ENCODE peak calls at places on chromosomes 1 and 21, in five cellular contexts. W is fibroblast of lung, Q is PC-3, I is mammary epithelial cell, R is A673. V is an unnamed sample.

GRCh38 chr1:61198554-61198953 is 116.2 kb downstream of the NFIA start:
- DNase-seq in Q (no peak), W (no peak), I (no peak), R (no peak), V (no peak)

GRCh38 chr1:150567341-150567716 is 12.1 kb downstream of the MCL1 start:
- DNase-seq in Q (no peak), R (no peak), W (no peak), I (no peak), V (no peak)

GRCh38 chr21:45392206-45392971 is 12.6 kb upstream of the COL18A1 start:
- DNase-seq in R (no peak), I (no peak), W (no peak), Q (no peak), V (no peak)

GRCh38 chr1:57470028-57470427 is 46.2 kb upstream of the DAB1 start:
- DNase-seq in I (no peak), Q (no peak), W (peak), R (peak), V (no peak)

GRCh38 chr1:202850593-202851362 is 38.2 kb downstream of the RABIF start:
- DNase-seq in Q (no peak), I (no peak), R (no peak), W (no peak), V (no peak)

GRCh38 chr1:214552174-214552608 is 789 bp upstream of the PTPN14 start:
- DNase-seq in W (peak), Q (peak), R (peak), I (peak), V (peak)

GRCh38 chr1:46410156-46411009 is 16.3 kb downstream of the FAAH start:
- DNase-seq in Q (no peak), R (no peak), I (no peak), W (peak), V (no peak)

GRCh38 chr21:27233514-27233913 is 266.6 kb upstream of the ADAMTS5 start:
- DNase-seq in R (no peak), W (no peak), Q (no peak), I (no peak), V (no peak)

GRCh38 chr1:81174052-81174451 is 626.7 kb upstream of the ADGRL2 start:
- DNase-seq in I (peak), W (peak), Q (peak), R (no peak), V (no peak)

GRCh38 chr1:155082941-155083541 is 4.4 kb downstream of the EFNA3 start:
- DNase-seq in I (no peak), W (no peak), R (no peak), Q (peak), V (no peak)

GRCh38 chr1:155083865-155084721 is 5.5 kb downstream of the EFNA3 start:
- DNase-seq in W (no peak), I (peak), Q (peak), R (peak), V (no peak)

GRCh38 chr1:155081472-155082300 is 3.0 kb downstream of the EFNA3 start:
- DNase-seq in I (no peak), R (no peak), Q (peak), W (no peak), V (peak)

GRCh38 chr1:155080250-155081228 is 1.9 kb downstream of the EFNA3 start:
- DNase-seq in W (no peak), R (peak), Q (peak), I (no peak), V (peak)

DNA sequence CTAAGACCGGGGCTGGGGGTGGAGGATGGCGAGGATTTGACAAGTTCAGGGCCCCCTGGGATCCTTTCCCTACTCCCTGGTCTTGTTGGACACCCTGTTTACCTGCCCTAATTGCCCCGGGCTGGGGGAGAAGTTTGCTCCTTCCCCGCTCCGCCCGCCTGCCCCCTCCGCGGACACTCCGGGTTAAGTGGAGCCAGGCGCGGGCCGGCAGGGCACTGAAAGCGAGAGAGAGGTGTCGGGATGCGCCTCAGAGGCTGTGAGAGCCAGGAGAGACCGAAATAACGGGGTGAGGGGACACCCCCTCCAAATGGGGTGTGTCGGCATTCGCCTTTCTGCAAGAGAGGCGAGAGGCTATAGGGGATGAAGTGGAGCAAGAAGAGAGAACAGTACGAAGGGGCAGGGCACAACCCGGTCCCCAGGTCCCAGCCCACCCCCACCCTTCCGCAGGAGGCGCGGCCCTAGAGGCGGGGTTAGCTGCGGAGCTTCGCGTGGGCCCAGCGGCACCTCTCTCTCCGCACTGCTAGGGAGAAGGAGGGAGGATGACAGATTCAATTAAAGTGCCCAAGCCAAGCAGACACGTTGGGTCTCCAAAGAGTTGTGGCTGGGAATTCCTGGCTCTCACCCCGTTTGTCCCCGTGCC is 3.8 kb downstream of the EFNA3 start:
- DNase-seq in I (no peak), Q (no peak), W (no peak), R (no peak), V (peak)
- TF ChIP-seq EZH2 in I (no peak), Q (no peak), W (peak), R (no peak), V (peak)

GRCh38 chr1:20729155-20729931 is 3.2 kb downstream of the SH2D5 start:
- DNase-seq in W (no peak), R (no peak), Q (no peak), I (no peak), V (no peak)
- TF ChIP-seq EZH2 in W (no peak), R (no peak), Q (no peak), I (no peak), V (no peak)

GRCh38 chr1:25619101-25619890 is 2.7 kb downstream of the MAN1C1 start:
- DNase-seq in R (peak), W (no peak), Q (peak), I (no peak), V (peak)

GRCh38 chr1:25616932-25617625 is 488 bp downstream of the MAN1C1 start:
- DNase-seq in I (peak), R (no peak), Q (no peak), W (no peak), V (peak)

GRCh38 chr1:25617626-25618432 is 1.2 kb downstream of the MAN1C1 start:
- DNase-seq in Q (no peak), W (no peak), R (no peak), I (no peak), V (peak)

GRCh38 chr1:25620211-25620610 is 3.6 kb downstream of the MAN1C1 start:
- DNase-seq in W (no peak), Q (no peak), I (no peak), R (no peak), V (no peak)

GRCh38 chr1:25618433-25618808 is 1.8 kb downstream of the MAN1C1 start:
- DNase-seq in Q (no peak), I (no peak), W (no peak), R (no peak), V (peak)
- TF ChIP-seq EZH2 in Q (no peak), I (peak), W (no peak), R (no peak), V (no peak)

DNA sequence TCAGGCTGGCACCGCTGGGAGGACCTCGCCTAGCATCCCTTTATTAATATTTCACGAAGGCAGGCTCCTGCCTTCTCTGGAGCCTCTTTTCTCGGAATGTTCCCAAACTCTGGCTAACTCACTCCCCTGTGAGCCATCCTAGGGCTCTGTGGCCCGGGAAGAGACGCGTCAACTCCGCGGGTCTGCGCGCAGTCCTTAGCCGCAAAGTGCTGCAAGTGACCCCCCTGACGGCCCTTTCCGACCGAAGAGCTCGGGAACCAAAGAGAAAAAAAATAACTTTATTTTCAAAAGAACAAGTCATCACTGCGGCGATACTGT is 14.6 kb downstream of the NR5A2 start:
- DNase-seq in I (no peak), Q (no peak), R (no peak), W (no peak), V (peak)
- TF ChIP-seq EZH2 in I (no peak), Q (no peak), R (peak), W (no peak), V (peak)

GRCh38 chr1:64890699-64891439 is 75.5 kb downstream of the JAK1 start:
- DNase-seq in Q (no peak), W (no peak), I (no peak), R (peak), V (no peak)

GRCh38 chr1:64892576-64893573 is 73.5 kb downstream of the JAK1 start:
- DNase-seq in R (peak), Q (no peak), W (no peak), I (no peak), V (peak)

GRCh38 chr1:64894438-64895196 is 71.7 kb downstream of the JAK1 start:
- DNase-seq in R (peak), I (no peak), W (peak), Q (peak), V (no peak)

GRCh38 chr1:64893921-64894320 is 72.4 kb downstream of the JAK1 start:
- DNase-seq in Q (no peak), I (no peak), W (no peak), R (no peak), V (no peak)

GRCh38 chr1:64891440-64891815 is 74.9 kb downstream of the JAK1 start:
- DNase-seq in Q (no peak), W (no peak), I (no peak), R (peak), V (no peak)
- TF ChIP-seq EZH2 in Q (no peak), W (no peak), I (no peak), R (no peak), V (no peak)

GRCh38 chr21:36989699-36990507 is 16.6 kb upstream of the RIPPLY3 start:
- DNase-seq in Q (peak), R (peak), I (peak), W (peak), V (peak)

GRCh38 chr21:36992671-36993070 is 13.8 kb upstream of the RIPPLY3 start:
- DNase-seq in I (no peak), W (no peak), Q (no peak), R (no peak), V (no peak)

GRCh38 chr21:36988536-36988935 is 18.0 kb upstream of the RIPPLY3 start:
- DNase-seq in W (no peak), I (no peak), R (no peak), Q (no peak), V (no peak)

GRCh38 chr21:36987845-36988244 is 18.7 kb upstream of the RIPPLY3 start:
- DNase-seq in R (no peak), Q (peak), W (no peak), I (no peak), V (no peak)

DNA sequence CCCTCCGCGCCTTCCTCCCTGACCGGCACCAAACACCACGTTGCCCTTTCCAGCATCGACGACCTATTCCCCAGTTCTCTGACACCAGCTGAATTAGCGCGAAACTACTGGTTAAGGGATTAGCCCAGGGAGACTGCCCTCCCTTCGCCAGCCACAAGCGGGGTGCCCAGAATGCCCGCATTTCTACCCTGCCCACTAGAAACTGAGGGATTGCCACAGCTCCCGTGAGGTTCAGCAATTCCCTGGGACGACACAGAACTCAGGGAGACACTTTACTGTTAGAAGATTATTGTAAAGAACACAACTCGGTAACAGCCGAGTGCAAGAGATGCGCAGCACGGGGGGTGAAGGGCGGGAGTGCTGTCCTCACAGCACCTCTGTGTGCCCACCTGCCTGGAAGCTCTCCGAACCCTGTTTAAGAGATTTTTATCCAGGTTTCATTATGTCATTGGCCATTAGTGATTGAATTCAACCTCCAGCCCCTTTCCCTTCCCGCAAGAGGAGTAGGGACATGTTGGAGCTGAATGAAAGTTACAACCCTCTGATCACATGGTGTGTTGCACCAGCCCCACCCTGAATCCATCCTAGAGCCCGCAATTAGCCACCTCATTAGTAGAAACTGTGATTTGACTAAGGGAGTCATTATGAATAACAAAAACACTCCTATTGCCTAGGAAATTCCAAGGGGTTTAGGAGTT is 15.8 kb upstream of the RIPPLY3 start:
- DNase-seq in W (no peak), Q (no peak), R (no peak), I (no peak), V (no peak)
- TF ChIP-seq EZH2 in W (no peak), Q (no peak), R (no peak), I (no peak), V (peak)

GRCh38 chr1:90839323-90839722 is 122.2 kb upstream of the BARHL2 start:
- DNase-seq in I (no peak), R (no peak), W (no peak), Q (no peak), V (no peak)
- TF ChIP-seq EZH2 in I (no peak), R (no peak), W (no peak), Q (no peak), V (no peak)

GRCh38 chr1:26032636-26033357 is 11.2 kb downstream of the EXTL1 start:
- DNase-seq in R (no peak), W (no peak), Q (no peak), I (no peak), V (no peak)
- TF ChIP-seq EZH2 in R (no peak), W (no peak), Q (no peak), I (no peak), V (no peak)

DNA sequence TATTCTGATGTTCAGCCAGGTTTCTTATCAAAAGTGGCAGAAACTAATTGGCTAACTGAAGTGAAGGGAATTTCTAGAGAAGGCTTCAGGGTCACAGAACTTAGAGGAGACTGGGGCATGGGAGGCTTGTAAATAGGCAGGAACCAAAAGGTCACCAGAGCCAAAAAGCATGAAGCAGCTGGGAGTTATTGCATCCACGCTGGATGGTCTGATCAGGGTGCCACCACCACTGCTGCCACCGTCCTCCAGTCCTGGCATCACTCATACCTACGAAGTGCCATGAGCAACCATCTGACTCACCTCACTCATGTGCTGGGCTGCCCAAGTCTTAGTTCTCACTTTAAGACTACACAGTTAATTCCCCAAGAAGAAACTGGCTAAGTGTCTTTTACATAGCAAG is 82.5 kb upstream of the DPH5 start:
- DNase-seq in Q (peak), I (peak), R (no peak), W (no peak), V (no peak)
- TF ChIP-seq EZH2 in Q (no peak), I (no peak), R (no peak), W (no peak), V (no peak)

DNA sequence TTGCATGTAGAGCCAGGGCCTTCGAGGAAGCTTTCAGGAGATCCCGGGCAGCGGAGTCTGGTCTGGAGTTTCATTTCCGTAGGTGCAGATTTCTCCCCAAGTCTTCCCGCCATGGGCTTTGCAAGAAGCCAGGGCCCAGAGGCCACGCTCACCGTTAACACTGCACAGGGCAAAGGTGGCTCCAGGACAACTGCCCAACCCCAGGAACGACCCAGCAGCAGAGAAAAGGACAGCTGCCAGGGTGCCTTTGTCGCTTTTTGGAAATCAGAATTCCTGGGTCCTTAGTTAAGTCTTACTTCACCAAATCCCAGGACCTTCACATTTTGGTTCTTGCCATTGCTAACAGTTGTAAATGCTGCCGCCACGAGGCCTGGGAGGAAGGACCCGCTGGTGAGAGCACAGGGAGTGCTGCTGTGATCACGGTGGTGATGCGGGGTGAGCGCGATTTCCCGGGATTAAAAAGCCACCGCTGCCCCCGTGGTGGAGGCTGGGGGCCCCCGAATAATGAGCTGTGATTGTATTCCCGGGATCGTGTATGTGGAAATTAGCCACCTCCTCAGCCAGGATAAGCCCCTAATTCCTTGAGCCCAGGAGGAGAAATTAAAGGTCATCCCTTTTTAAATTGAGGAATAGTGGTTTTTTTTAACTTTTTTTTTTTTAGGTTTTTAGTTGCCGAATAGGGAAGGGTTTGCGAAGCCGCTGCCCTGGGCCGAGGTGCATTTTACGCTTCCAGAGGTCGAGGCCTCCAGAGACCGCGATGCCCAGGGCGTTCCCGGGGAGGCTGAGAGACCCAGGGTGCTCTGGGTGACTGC is 8.2 kb downstream of the SIM2 start:
- DNase-seq in R (peak), Q (no peak), I (no peak), W (no peak), V (peak)
- TF ChIP-seq EZH2 in R (no peak), Q (no peak), I (peak), W (peak), V (peak)